ENCODE peak calls at places on chromosome 3, in eight cellular contexts. One of them, this sample, is unnamed.

GRCh38 chr3:183807329-183807728 is 18.0 kb downstream of the MAP6D1 start:
- DNase-seq in AG10803: no peak
- DNase-seq in foreskin fibroblast: no peak
- DNase-seq in choroid plexus epithelial cell: no peak
- DNase-seq in nephron progenitor cell: no peak
- DNase-seq in breast epithelium: no peak
- DNase-seq in neural progenitor cell: no peak
- DNase-seq in tibial nerve: no peak
- DNase-seq in this sample: no peak

GRCh38 chr3:33218446-33219174 is at the start of gene SUSD5:
- DNase-seq in AG10803: peak
- DNase-seq in foreskin fibroblast: peak
- DNase-seq in choroid plexus epithelial cell: peak
- DNase-seq in nephron progenitor cell: peak
- DNase-seq in breast epithelium: no peak
- DNase-seq in neural progenitor cell: peak
- DNase-seq in tibial nerve: no peak
- DNase-seq in this sample: peak

GRCh38 chr3:194103475-194103874 is 32.5 kb upstream of the HES1 start:
- DNase-seq in AG10803: no peak
- DNase-seq in foreskin fibroblast: no peak
- DNase-seq in choroid plexus epithelial cell: no peak
- DNase-seq in nephron progenitor cell: no peak
- DNase-seq in breast epithelium: no peak
- DNase-seq in neural progenitor cell: no peak
- DNase-seq in tibial nerve: no peak
- DNase-seq in this sample: no peak

GRCh38 chr3:53114412-53115074 is 15.7 kb downstream of the RFT1 start:
- DNase-seq in AG10803: peak
- DNase-seq in foreskin fibroblast: peak
- DNase-seq in choroid plexus epithelial cell: no peak
- DNase-seq in nephron progenitor cell: no peak
- DNase-seq in breast epithelium: no peak
- DNase-seq in neural progenitor cell: no peak
- DNase-seq in tibial nerve: no peak
- DNase-seq in this sample: no peak

GRCh38 chr3:115478359-115478758 is 145.0 kb upstream of the GAP43 start:
- DNase-seq in AG10803: no peak
- DNase-seq in foreskin fibroblast: no peak
- DNase-seq in choroid plexus epithelial cell: no peak
- DNase-seq in nephron progenitor cell: no peak
- DNase-seq in breast epithelium: no peak
- DNase-seq in neural progenitor cell: no peak
- DNase-seq in tibial nerve: no peak
- DNase-seq in this sample: no peak

GRCh38 chr3:175748087-175748732 is 889.1 kb downstream of the NAALADL2 start:
- DNase-seq in AG10803: no peak
- DNase-seq in foreskin fibroblast: peak
- DNase-seq in choroid plexus epithelial cell: peak
- DNase-seq in nephron progenitor cell: no peak
- DNase-seq in breast epithelium: no peak
- DNase-seq in neural progenitor cell: no peak
- DNase-seq in tibial nerve: no peak
- DNase-seq in this sample: no peak

GRCh38 chr3:65732060-65732933 is 306.4 kb downstream of the MAGI1 start:
- DNase-seq in AG10803: peak
- DNase-seq in foreskin fibroblast: peak
- DNase-seq in choroid plexus epithelial cell: peak
- DNase-seq in nephron progenitor cell: peak
- DNase-seq in breast epithelium: no peak
- DNase-seq in neural progenitor cell: peak
- DNase-seq in tibial nerve: peak
- DNase-seq in this sample: peak

GRCh38 chr3:195764961-195765706 is 44.4 kb downstream of the MUC20 start:
- DNase-seq in AG10803: no peak
- DNase-seq in foreskin fibroblast: no peak
- DNase-seq in choroid plexus epithelial cell: no peak
- DNase-seq in nephron progenitor cell: no peak
- DNase-seq in breast epithelium: no peak
- DNase-seq in neural progenitor cell: no peak
- DNase-seq in tibial nerve: no peak
- DNase-seq in this sample: peak

GRCh38 chr3:58116161-58116955 is 94.4 kb downstream of the DNASE1L3 start:
- DNase-seq in AG10803: no peak
- DNase-seq in foreskin fibroblast: no peak
- DNase-seq in choroid plexus epithelial cell: no peak
- DNase-seq in nephron progenitor cell: no peak
- DNase-seq in breast epithelium: no peak
- DNase-seq in neural progenitor cell: no peak
- DNase-seq in tibial nerve: no peak
- DNase-seq in this sample: no peak

GRCh38 chr3:50204804-50205718 is at the start of gene SLC38A3:
- DNase-seq in AG10803: no peak
- DNase-seq in foreskin fibroblast: no peak
- DNase-seq in choroid plexus epithelial cell: no peak
- DNase-seq in nephron progenitor cell: peak
- DNase-seq in breast epithelium: no peak
- DNase-seq in neural progenitor cell: peak
- DNase-seq in tibial nerve: no peak
- DNase-seq in this sample: peak

GRCh38 chr3:193734737-193735366 is 141.8 kb downstream of the OPA1 start:
- DNase-seq in AG10803: no peak
- DNase-seq in foreskin fibroblast: no peak
- DNase-seq in choroid plexus epithelial cell: no peak
- DNase-seq in nephron progenitor cell: no peak
- DNase-seq in breast epithelium: peak
- DNase-seq in neural progenitor cell: no peak
- DNase-seq in tibial nerve: no peak
- DNase-seq in this sample: no peak

GRCh38 chr3:142931222-142931621 is 32.3 kb downstream of the PAQR9 start:
- DNase-seq in AG10803: no peak
- DNase-seq in foreskin fibroblast: no peak
- DNase-seq in choroid plexus epithelial cell: no peak
- DNase-seq in nephron progenitor cell: no peak
- DNase-seq in breast epithelium: no peak
- DNase-seq in neural progenitor cell: no peak
- DNase-seq in tibial nerve: no peak
- DNase-seq in this sample: no peak

GRCh38 chr3:186461141-186461540 is 83.0 kb downstream of the CRYGS start:
- DNase-seq in AG10803: peak
- DNase-seq in foreskin fibroblast: peak
- DNase-seq in choroid plexus epithelial cell: peak
- DNase-seq in nephron progenitor cell: no peak
- DNase-seq in breast epithelium: no peak
- DNase-seq in neural progenitor cell: no peak
- DNase-seq in tibial nerve: no peak
- DNase-seq in this sample: no peak

GRCh38 chr3:58743296-58743695 is 76.7 kb upstream of the FAM3D start:
- DNase-seq in AG10803: no peak
- DNase-seq in foreskin fibroblast: no peak
- DNase-seq in choroid plexus epithelial cell: no peak
- DNase-seq in nephron progenitor cell: no peak
- DNase-seq in breast epithelium: no peak
- DNase-seq in neural progenitor cell: no peak
- DNase-seq in tibial nerve: no peak
- DNase-seq in this sample: no peak

GRCh38 chr3:8319935-8320634 is 181.5 kb upstream of the LMCD1 start:
- DNase-seq in AG10803: peak
- DNase-seq in foreskin fibroblast: peak
- DNase-seq in choroid plexus epithelial cell: peak
- DNase-seq in nephron progenitor cell: no peak
- DNase-seq in breast epithelium: no peak
- DNase-seq in neural progenitor cell: no peak
- DNase-seq in tibial nerve: no peak
- DNase-seq in this sample: no peak

DNA sequence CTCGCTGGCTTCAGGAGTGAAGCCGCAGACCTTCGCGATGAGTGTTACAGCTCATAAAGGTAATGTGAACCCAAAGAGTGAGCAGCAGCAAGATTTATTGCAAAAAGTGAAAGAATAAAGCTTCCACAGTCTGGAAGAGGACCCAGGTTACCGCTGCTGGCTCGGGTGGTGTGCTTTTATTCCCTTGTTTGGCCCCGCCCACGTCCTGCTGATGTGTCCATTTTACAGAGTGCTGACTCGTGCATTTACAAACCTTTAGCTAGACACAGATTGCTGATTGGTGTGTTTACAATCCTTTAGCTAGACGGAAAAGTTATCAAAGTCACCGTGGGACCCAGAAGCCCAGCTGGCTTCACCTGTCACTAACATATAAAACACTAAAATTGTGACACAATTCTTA is 1464.5 kb downstream of the ZPLD1 start:
- DNase-seq in AG10803: no peak
- DNase-seq in foreskin fibroblast: no peak
- DNase-seq in choroid plexus epithelial cell: no peak
- DNase-seq in nephron progenitor cell: peak
- DNase-seq in breast epithelium: no peak
- DNase-seq in neural progenitor cell: no peak
- DNase-seq in tibial nerve: no peak
- DNase-seq in this sample: no peak
- TF ChIP-seq CTCF in AG10803: no peak
- TF ChIP-seq CTCF in foreskin fibroblast: no peak
- TF ChIP-seq CTCF in choroid plexus epithelial cell: no peak
- TF ChIP-seq CTCF in nephron progenitor cell: no peak
- TF ChIP-seq CTCF in breast epithelium: no peak
- TF ChIP-seq CTCF in neural progenitor cell: no peak
- TF ChIP-seq CTCF in tibial nerve: no peak
- TF ChIP-seq CTCF in this sample: no peak

GRCh38 chr3:38454179-38454883 is 641 bp downstream of the ACVR2B start:
- DNase-seq in AG10803: peak
- DNase-seq in foreskin fibroblast: no peak
- DNase-seq in choroid plexus epithelial cell: peak
- DNase-seq in nephron progenitor cell: peak
- DNase-seq in breast epithelium: peak
- DNase-seq in neural progenitor cell: peak
- DNase-seq in tibial nerve: no peak
- DNase-seq in this sample: no peak
- TF ChIP-seq CTCF in AG10803: no peak
- TF ChIP-seq CTCF in foreskin fibroblast: no peak
- TF ChIP-seq CTCF in choroid plexus epithelial cell: no peak
- TF ChIP-seq CTCF in nephron progenitor cell: no peak
- TF ChIP-seq CTCF in breast epithelium: no peak
- TF ChIP-seq CTCF in neural progenitor cell: no peak
- TF ChIP-seq CTCF in tibial nerve: no peak
- TF ChIP-seq CTCF in this sample: no peak

GRCh38 chr3:71245971-71246860 is 337.3 kb downstream of the FOXP1 start:
- DNase-seq in AG10803: no peak
- DNase-seq in foreskin fibroblast: no peak
- DNase-seq in choroid plexus epithelial cell: no peak
- DNase-seq in nephron progenitor cell: peak
- DNase-seq in breast epithelium: no peak
- DNase-seq in neural progenitor cell: peak
- DNase-seq in tibial nerve: no peak
- DNase-seq in this sample: no peak

GRCh38 chr3:71243230-71243629 is 340.3 kb downstream of the FOXP1 start:
- DNase-seq in AG10803: no peak
- DNase-seq in foreskin fibroblast: no peak
- DNase-seq in choroid plexus epithelial cell: peak
- DNase-seq in nephron progenitor cell: no peak
- DNase-seq in breast epithelium: no peak
- DNase-seq in neural progenitor cell: no peak
- DNase-seq in tibial nerve: no peak
- DNase-seq in this sample: no peak

GRCh38 chr3:71247221-71247947 is 336.1 kb downstream of the FOXP1 start:
- DNase-seq in AG10803: peak
- DNase-seq in foreskin fibroblast: peak
- DNase-seq in choroid plexus epithelial cell: peak
- DNase-seq in nephron progenitor cell: peak
- DNase-seq in breast epithelium: peak
- DNase-seq in neural progenitor cell: peak
- DNase-seq in tibial nerve: no peak
- DNase-seq in this sample: no peak

GRCh38 chr3:71244153-71245051 is 339.1 kb downstream of the FOXP1 start:
- DNase-seq in AG10803: no peak
- DNase-seq in foreskin fibroblast: no peak
- DNase-seq in choroid plexus epithelial cell: peak
- DNase-seq in nephron progenitor cell: no peak
- DNase-seq in breast epithelium: peak
- DNase-seq in neural progenitor cell: peak
- DNase-seq in tibial nerve: no peak
- DNase-seq in this sample: no peak

DNA sequence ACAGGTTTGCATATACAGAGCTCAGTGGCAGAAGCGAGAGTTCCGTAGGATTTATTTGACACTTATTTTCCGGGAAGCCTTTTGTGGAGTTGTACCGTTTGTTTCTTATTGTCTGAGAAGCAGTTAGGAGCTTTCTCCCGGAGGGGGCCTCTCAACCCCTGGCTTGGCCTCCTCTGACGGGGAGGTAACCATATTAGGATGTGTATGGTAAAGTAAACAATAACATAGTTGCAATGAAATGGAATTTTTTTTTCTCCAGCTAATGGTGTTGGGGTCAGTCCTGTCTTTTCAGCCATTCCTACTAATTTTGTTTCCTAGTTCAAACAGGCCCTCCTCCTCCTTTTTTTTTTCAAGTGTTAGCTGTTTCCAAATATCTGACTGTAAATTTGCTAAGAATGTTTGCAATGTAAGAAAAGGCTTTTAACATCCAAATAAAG is 338.5 kb downstream of the FOXP1 start:
- DNase-seq in AG10803: peak
- DNase-seq in foreskin fibroblast: peak
- DNase-seq in choroid plexus epithelial cell: peak
- DNase-seq in nephron progenitor cell: peak
- DNase-seq in breast epithelium: no peak
- DNase-seq in neural progenitor cell: peak
- DNase-seq in tibial nerve: no peak
- DNase-seq in this sample: no peak
- TF ChIP-seq CTCF in AG10803: no peak
- TF ChIP-seq CTCF in foreskin fibroblast: no peak
- TF ChIP-seq CTCF in choroid plexus epithelial cell: peak
- TF ChIP-seq CTCF in nephron progenitor cell: no peak
- TF ChIP-seq CTCF in breast epithelium: no peak
- TF ChIP-seq CTCF in neural progenitor cell: no peak
- TF ChIP-seq CTCF in tibial nerve: no peak
- TF ChIP-seq CTCF in this sample: no peak

GRCh38 chr3:181103605-181104004 is 114.1 kb upstream of the DNAJC19 start:
- DNase-seq in AG10803: no peak
- DNase-seq in foreskin fibroblast: no peak
- DNase-seq in choroid plexus epithelial cell: peak
- DNase-seq in nephron progenitor cell: peak
- DNase-seq in breast epithelium: no peak
- DNase-seq in neural progenitor cell: peak
- DNase-seq in tibial nerve: no peak
- DNase-seq in this sample: no peak
- TF ChIP-seq CTCF in AG10803: no peak
- TF ChIP-seq CTCF in foreskin fibroblast: no peak
- TF ChIP-seq CTCF in choroid plexus epithelial cell: peak
- TF ChIP-seq CTCF in nephron progenitor cell: peak
- TF ChIP-seq CTCF in breast epithelium: no peak
- TF ChIP-seq CTCF in neural progenitor cell: peak
- TF ChIP-seq CTCF in tibial nerve: no peak
- TF ChIP-seq CTCF in this sample: peak

This sample was measured in D721Med.